ENCODE peak calls at places on chromosomes 11 and 22, in six cellular contexts. Q is foreskin fibroblast, A is WTC11, Y is heart right ventricle, V is GM12865, E is ovary. J is an unnamed sample.

GRCh38 chr11:45881708-45882368 is 3.6 kb upstream of the MAPK8IP1 start:
- DNase-seq in Q (no peak), A (no peak), Y (no peak), V (no peak), E (no peak), J (no peak)

GRCh38 chr11:121958978-121959340 is 157.1 kb downstream of the BLID start:
- DNase-seq in Q (peak), A (no peak), Y (no peak), V (no peak), E (no peak), J (no peak)

GRCh38 chr11:130979386-130979972 is 63.2 kb upstream of the SNX19 start:
- DNase-seq in Q (peak), A (no peak), Y (no peak), V (peak), E (no peak), J (peak)

GRCh38 chr11:126884192-126884973 is 116.2 kb downstream of the KIRREL3 start:
- DNase-seq in Q (no peak), A (no peak), Y (no peak), V (no peak), E (no peak), J (no peak)

GRCh38 chr11:13337986-13338436 is 60.4 kb downstream of the BMAL1 start:
- DNase-seq in Q (peak), A (no peak), Y (no peak), V (peak), E (no peak), J (peak)

GRCh38 chr11:26649884-26650283 is 72.0 kb downstream of the SLC5A12 start:
- DNase-seq in Q (peak), A (peak), Y (no peak), V (peak), E (no peak), J (peak)

GRCh38 chr11:73520358-73521061 is 77.4 kb downstream of the FAM168A start:
- DNase-seq in Q (peak), A (no peak), Y (no peak), V (peak), E (no peak), J (no peak)

GRCh38 chr22:25702571-25703167 is 39.3 kb upstream of the MYO18B start:
- DNase-seq in Q (no peak), A (no peak), Y (no peak), V (peak), E (no peak), J (no peak)

GRCh38 chr11:46298699-46299424 is 21.4 kb downstream of the CREB3L1 start:
- DNase-seq in Q (peak), A (no peak), Y (no peak), V (peak), E (no peak), J (peak)

GRCh38 chr11:64372802-64373597 is 14.0 kb downstream of the RPS6KA4 start:
- DNase-seq in Q (peak), A (no peak), Y (no peak), V (no peak), E (peak), J (peak)

GRCh38 chr11:10450451-10451398 is 4.3 kb upstream of the AMPD3 start:
- DNase-seq in Q (peak), A (peak), Y (no peak), V (peak), E (peak), J (peak)

GRCh38 chr11:116164843-116165242 is 607.9 kb downstream of the BUD13 start:
- DNase-seq in Q (no peak), A (no peak), Y (no peak), V (no peak), E (no peak), J (no peak)

DNA sequence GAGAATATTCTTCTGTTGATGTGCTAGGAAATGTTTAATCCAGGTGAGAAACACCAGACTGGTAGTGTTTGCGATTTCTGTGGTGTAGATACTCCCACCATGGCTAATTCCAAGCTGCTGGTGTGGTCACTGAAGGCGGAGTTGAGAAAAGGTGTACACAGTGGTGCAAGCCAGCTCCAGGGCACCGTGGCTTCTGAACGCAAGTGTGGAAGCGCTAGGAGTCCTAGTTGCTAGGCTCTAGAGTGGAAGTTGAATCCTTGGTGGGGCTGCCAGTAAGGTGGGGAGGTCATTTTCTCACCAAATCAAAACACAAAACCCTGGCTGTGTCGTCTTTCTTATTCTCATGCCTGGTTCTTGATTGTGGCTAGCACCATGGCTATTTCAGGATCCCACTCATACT is 61.6 kb downstream of the ZBTB16 start:
- DNase-seq in Q (no peak), A (no peak), Y (no peak), V (no peak), E (no peak), J (no peak)
- TF ChIP-seq CTCF in Q (no peak), A (no peak), Y (no peak), V (no peak), E (no peak), J (no peak)

DNA sequence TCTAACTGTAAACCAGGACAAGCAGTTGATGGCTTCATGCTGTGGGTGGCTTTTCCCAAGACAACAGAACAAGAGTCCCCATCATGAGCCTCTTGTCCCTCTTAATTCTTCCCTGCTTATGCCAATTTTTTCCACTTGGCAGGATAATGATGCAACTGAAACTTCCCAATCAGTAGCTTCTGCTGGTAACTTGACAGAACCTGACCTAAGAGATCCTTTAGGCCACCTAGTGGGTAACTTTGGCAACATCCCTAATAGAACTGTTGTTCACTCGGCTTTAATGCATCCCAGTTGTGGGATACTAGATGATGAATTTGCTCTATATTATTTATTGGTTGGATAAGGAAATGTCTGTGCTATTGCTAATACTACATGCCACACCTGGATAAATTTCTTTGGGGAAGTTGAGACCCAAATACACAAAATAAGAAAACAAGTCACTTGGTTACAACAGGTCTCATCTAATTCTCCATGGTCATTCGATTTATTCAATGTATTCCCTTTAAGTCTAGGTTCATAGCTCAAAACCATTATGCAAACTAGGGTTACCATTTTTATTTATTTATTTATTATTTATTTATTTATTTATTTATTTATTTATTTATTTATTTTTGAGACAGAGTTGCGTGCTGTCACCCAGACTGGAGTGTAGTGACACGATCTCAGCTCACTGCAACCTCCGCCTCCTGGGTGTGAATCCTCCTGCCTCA is 41.4 kb upstream of the NFAM1 start:
- DNase-seq in Q (peak), A (no peak), Y (no peak), V (peak), E (no peak), J (no peak)
- TF ChIP-seq CTCF in Q (peak), A (peak), Y (peak), V (peak), E (peak), J (peak)

GRCh38 chr11:123561046-123561781 is 93.2 kb downstream of the SCN3B start:
- DNase-seq in Q (peak), A (peak), Y (no peak), V (no peak), E (peak), J (peak)
- TF ChIP-seq CTCF in Q (peak), A (no peak), Y (no peak), V (no peak), E (peak), J (peak)

GRCh38 chr22:30222321-30222720 is 24.2 kb downstream of the LIF start:
- DNase-seq in Q (no peak), A (no peak), Y (no peak), V (no peak), E (no peak), J (no peak)
- TF ChIP-seq CTCF in Q (no peak), A (no peak), Y (no peak), V (no peak), E (no peak), J (no peak)

DNA sequence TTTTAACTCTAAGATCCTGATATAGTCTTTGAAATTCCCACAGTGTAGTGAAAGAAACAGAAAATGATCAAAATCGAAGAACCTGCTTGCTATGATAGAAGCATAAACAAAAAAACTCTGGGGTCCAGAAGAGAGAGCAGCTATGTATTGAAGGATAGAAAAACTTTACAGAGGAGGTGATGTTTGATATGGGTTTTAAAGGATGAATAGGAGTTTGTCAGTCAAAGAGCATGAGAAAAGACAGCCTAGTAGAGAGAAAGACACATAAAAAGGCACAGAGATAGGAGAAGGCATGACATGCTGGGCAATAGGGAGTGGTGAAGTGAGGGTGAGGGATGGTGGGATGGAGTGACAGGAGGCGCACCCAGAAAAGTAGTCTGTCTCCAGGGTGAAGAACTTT is 168.0 kb downstream of the INSC start:
- DNase-seq in Q (no peak), A (no peak), Y (no peak), V (no peak), E (no peak), J (no peak)
- TF ChIP-seq CTCF in Q (no peak), A (no peak), Y (no peak), V (no peak), E (no peak), J (no peak)

J was measured in osteoblast.